ENCODE peak calls at places on chromosomes 11 and 22, in ten cellular contexts. U, T, A, K, Y, G, R, M, B and C are unnamed samples.

GRCh38 chr11:119188887-119189286 is 3.6 kb downstream of the NHERF4 start:
- DNase-seq in U (no peak), T (no peak), A (no peak), K (no peak), Y (no peak), G (no peak), R (no peak), M (no peak), B (no peak), C (no peak)

GRCh38 chr11:60918941-60919275 is 5.0 kb downstream of the TMEM109 start:
- DNase-seq in U (no peak), T (no peak), A (no peak), K (no peak), Y (no peak), G (no peak), R (no peak), M (no peak), B (no peak), C (no peak)

GRCh38 chr11:79255965-79256364 is 184.9 kb downstream of the TENM4 start:
- DNase-seq in U (no peak), T (no peak), A (no peak), K (no peak), Y (no peak), G (no peak), R (no peak), M (no peak), B (no peak), C (no peak)

GRCh38 chr22:19970479-19971275 is 29.1 kb upstream of the TXNRD2 start:
- DNase-seq in U (peak; percentile 52), T (peak; percentile 52), A (peak; percentile 83), K (no peak), Y (peak; percentile 56), G (peak; percentile 56), R (no peak), M (no peak), B (peak; percentile 62), C (peak; percentile 55)

GRCh38 chr11:126313826-126314225 is 10.0 kb downstream of the DCPS start:
- DNase-seq in U (no peak), T (no peak), A (no peak), K (no peak), Y (no peak), G (no peak), R (no peak), M (no peak), B (no peak), C (no peak)

GRCh38 chr22:27835446-27835845 is 33.9 kb upstream of the MN1 start:
- DNase-seq in U (no peak), T (no peak), A (peak; percentile 24), K (no peak), Y (no peak), G (no peak), R (peak; percentile 10), M (no peak), B (no peak), C (no peak)

GRCh38 chr11:104705475-104706195 is 192.6 kb downstream of the CASP12 start:
- DNase-seq in U (no peak), T (peak; percentile 14), A (no peak), K (peak; percentile 30), Y (peak; percentile 63), G (peak; percentile 29), R (no peak), M (no peak), B (no peak), C (peak; percentile 15)

GRCh38 chr11:110374921-110375320 is 54.8 kb upstream of the FDX1 start:
- DNase-seq in U (no peak), T (no peak), A (no peak), K (no peak), Y (no peak), G (no peak), R (no peak), M (no peak), B (no peak), C (no peak)

GRCh38 chr11:63537293-63538101 is 889 bp downstream of the PLAAT4 start:
- DNase-seq in U (peak; percentile 47), T (peak; percentile 80), A (peak; percentile 92), K (peak; percentile 67), Y (peak; percentile 8), G (peak; percentile 81), R (no peak), M (no peak), B (no peak), C (peak; percentile 63)

GRCh38 chr22:40519284-40519947 is 117.1 kb downstream of the MRTFA start:
- DNase-seq in U (no peak), T (no peak), A (no peak), K (no peak), Y (no peak), G (no peak), R (no peak), M (no peak), B (no peak), C (no peak)

GRCh38 chr11:94678236-94678635 is 89.9 kb upstream of the AMOTL1 start:
- DNase-seq in U (no peak), T (no peak), A (no peak), K (no peak), Y (no peak), G (no peak), R (no peak), M (no peak), B (no peak), C (no peak)

GRCh38 chr11:72091292-72091691 is 10.6 kb downstream of the LRRC51 start:
- DNase-seq in U (peak; percentile 54), T (peak; percentile 70), A (peak; percentile 83), K (peak; percentile 71), Y (peak; percentile 73), G (peak; percentile 75), R (no peak), M (no peak), B (peak; percentile 84), C (peak; percentile 52)

GRCh38 chr22:45208993-45209838 is 31.5 kb downstream of the KIAA0930 start:
- DNase-seq in U (no peak), T (no peak), A (peak; percentile 68), K (no peak), Y (peak; percentile 23), G (no peak), R (peak; percentile 86), M (no peak), B (no peak), C (no peak)
- H3K4me1 ChIP-seq in U (peaks cover 58% of the 10 kb centered on the region), T (no peaks in the 10 kb centered on the region), A (no peaks in the 10 kb centered on the region), K (peaks cover 9% of the 10 kb centered on the region), Y (peaks cover 12% of the 10 kb centered on the region), G (peaks cover 24% of the 10 kb centered on the region), R (peaks cover 57% of the 10 kb centered on the region), M (no peaks in the 10 kb centered on the region), B (peaks cover 37% of the 10 kb centered on the region), C (peaks cover 13% of the 10 kb centered on the region)

DNA sequence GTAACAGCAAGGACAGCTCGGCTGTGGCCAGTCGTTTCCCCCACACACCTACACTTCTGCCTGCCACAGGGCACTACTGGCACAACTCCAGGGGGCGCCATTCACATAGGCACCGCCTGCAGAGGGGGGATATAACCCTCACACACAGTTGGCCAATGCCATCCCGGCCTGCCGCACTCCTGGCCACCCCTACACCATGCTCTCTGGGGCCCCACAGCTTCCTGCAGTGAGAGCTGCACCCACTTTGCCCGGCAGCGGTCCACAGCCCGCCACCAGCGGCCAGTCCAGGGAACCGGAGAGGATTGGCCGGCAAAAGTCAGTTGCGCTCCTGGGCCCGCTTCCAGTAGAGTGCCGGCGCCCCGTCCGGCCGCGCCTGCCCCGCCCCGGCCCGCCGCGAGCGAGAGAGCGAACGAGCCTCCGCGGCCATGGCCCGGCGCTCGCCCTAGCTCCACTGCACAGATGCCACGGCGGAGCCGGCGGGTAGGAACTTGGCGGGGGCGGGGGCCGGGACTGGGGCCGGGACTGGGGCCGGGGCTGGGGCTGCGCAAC is 25.6 kb upstream of the SUSD2 start:
- DNase-seq in U (peak; percentile 65), T (peak; percentile 83), A (peak; percentile 94), K (peak; percentile 43), Y (peak; percentile 72), G (peak; percentile 88), R (peak; percentile 84), M (no peak), B (peak; percentile 47), C (peak; percentile 58)
- TF ChIP-seq POLR2A in U (no peak), T (no peak), A (no peak), K (no peak), Y (no peak), G (no peak), R (no peak), M (no peak), B (no peak), C (no peak)

DNA sequence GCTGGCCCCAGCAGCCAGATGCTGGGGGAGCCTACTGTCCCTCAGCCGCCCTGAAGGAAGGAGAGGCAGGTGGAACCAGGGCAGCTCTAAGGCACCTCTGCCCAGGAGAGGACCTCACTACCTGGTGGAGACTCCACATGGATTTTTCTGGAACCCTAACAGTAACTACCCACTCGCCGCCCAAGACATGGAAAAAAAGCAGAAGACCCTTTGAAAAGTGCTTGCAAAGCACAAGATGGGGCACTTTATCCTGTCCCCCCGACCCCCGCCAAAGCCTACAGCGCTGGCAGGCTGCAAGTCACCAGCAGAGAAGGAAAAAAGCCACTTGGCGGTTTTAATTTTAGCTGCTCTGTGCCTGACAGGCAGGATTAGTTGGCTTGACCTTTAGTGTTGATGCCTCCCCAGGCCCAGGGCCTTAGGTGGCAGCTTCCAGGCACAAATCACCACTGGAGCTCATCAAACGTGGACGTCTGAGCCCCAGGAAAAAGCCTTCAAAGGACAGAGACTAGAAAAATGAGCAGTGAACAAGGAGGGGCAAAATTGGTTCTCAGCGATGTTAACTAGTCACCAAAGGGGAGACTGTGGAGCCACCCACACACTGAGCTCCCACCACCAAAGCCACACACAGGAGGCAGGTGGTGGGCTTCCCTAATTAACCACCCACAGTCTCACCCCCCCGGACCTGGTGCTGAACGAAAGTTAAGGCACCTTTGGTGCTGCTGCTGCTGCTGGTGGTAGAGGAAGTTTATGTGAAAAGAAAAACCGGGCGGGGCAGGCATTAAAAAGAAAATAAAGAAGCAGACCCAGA is 4.2 kb upstream of the PYGM start:
- DNase-seq in U (no peak), T (no peak), A (no peak), K (no peak), Y (no peak), G (no peak), R (no peak), M (no peak), B (no peak), C (no peak)
- H3K4me1 ChIP-seq in U (peaks cover 76% of the 10 kb centered on the region), T (peaks cover 9% of the 10 kb centered on the region), A (no peaks in the 10 kb centered on the region), K (peaks cover 14% of the 10 kb centered on the region), Y (peaks cover 20% of the 10 kb centered on the region), G (peaks cover 73% of the 10 kb centered on the region), R (peaks cover 51% of the 10 kb centered on the region), M (no peaks in the 10 kb centered on the region), B (peaks cover 5% of the 10 kb centered on the region), C (peaks cover 76% of the 10 kb centered on the region)

GRCh38 chr11:14643697-14644395 is at the start of gene PDE3B:
- DNase-seq in U (no peak), T (peak; percentile 27), A (peak; percentile 93), K (no peak), Y (peak; percentile 35), G (peak; percentile 82), R (peak; percentile 70), M (peak; percentile 59), B (peak; percentile 80), C (peak; percentile 30)
- TF ChIP-seq POLR2A in U (no peak), T (no peak), A (peak; percentile 59), K (no peak), Y (no peak), G (peak; percentile 32), R (no peak), M (peak; percentile 90), B (peak; percentile 38), C (peak; percentile 12)

DNA sequence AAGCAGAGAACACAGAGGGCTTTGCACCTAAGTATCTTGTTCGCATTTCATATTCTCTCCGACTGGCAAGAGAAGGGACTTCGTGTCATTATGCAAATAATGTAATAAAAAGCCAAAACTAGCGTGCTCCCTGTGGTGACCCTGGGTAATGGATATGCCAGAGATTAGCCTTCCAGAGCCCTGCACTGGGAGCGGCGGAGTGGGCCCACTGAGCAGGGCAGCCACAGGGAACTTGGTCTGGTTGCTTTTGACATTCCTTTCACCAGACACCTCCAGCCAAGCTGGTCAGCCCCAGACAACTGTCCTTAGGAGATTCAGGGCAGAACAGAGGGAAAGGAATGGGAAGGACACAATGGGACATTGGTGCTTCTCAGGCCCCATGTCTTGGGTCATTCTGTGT is 56.1 kb downstream of the FLI1 start:
- DNase-seq in U (no peak), T (no peak), A (no peak), K (no peak), Y (no peak), G (no peak), R (no peak), M (no peak), B (no peak), C (no peak)
- H3K4me1 ChIP-seq in U (peaks cover 6% of the 10 kb centered on the region), T (no peaks in the 10 kb centered on the region), A (no peaks in the 10 kb centered on the region), K (no peaks in the 10 kb centered on the region), Y (peaks cover 4% of the 10 kb centered on the region), G (peaks cover 34% of the 10 kb centered on the region), R (peaks cover 6% of the 10 kb centered on the region), M (no peaks in the 10 kb centered on the region), B (no peaks in the 10 kb centered on the region), C (no peaks in the 10 kb centered on the region)